ENCODE peak calls at places on chromosomes 3 and 15, in six cellular contexts. L is H7; M is activated CD4-positive, alpha-beta T cell treated with anti-CD3 and anti-CD28 coated beads for 24 hours; G is naive thymus-derived CD8-positive, alpha-beta T cell; U is renal cortical epithelial cell; S is activated effector memory CD4-positive, alpha-beta T cell treated with anti-CD3 and anti-CD28 coated beads, Interleukin-2, amount 50 U/mL, for 16 hours. C is an unnamed sample.

GRCh38 chr15:51224428-51224827 is 114.0 kb downstream of the CYP19A1 start:
- DNase-seq in S (no peak), U (peak; percentile 4), G (no peak), L (no peak), M (no peak), C (peak; percentile 62)

GRCh38 chr3:37377670-37378069 is 203.3 kb upstream of the LRRFIP2 start:
- DNase-seq in U (no peak), M (no peak), G (no peak), S (no peak), L (no peak), C (no peak)

GRCh38 chr3:43022111-43022510 is 43.0 kb downstream of the GASK1A start:
- DNase-seq in L (no peak), M (no peak), S (no peak), G (no peak), U (no peak), C (no peak)

GRCh38 chr3:4726549-4726948 is 233.4 kb downstream of the ITPR1 start:
- DNase-seq in U (no peak), S (no peak), M (no peak), G (no peak), L (no peak), C (no peak)

GRCh38 chr3:152328841-152329240 is 60.1 kb downstream of the MBNL1 start:
- DNase-seq in L (no peak), G (no peak), M (no peak), S (no peak), U (peak; percentile 93), C (peak; percentile 92)

GRCh38 chr15:77083381-77084160 is 12.7 kb upstream of the TSPAN3 start:
- DNase-seq in S (peak; percentile 85), G (peak; percentile 72), U (peak; percentile 78), L (peak; percentile 93), M (peak; percentile 45), C (peak; percentile 66)

GRCh38 chr3:44992555-44993470 is 16.8 kb downstream of the EXOSC7 start:
- DNase-seq in M (no peak), G (no peak), U (no peak), S (peak; percentile 69), L (peak; percentile 70), C (peak; percentile 47)

GRCh38 chr3:122358633-122359032 is 24.4 kb downstream of the MIX23 start:
- DNase-seq in M (no peak), G (no peak), U (no peak), L (no peak), S (no peak), C (no peak)

GRCh38 chr3:127328391-127328790 is 40.5 kb upstream of the PRR20G start:
- DNase-seq in G (no peak), L (no peak), M (no peak), U (no peak), S (no peak), C (no peak)

GRCh38 chr15:81314378-81314777 is 9.6 kb downstream of the STARD5 start:
- DNase-seq in G (no peak), U (no peak), L (no peak), M (no peak), S (peak; percentile 50), C (no peak)

GRCh38 chr3:120162400-120162799 is 68.2 kb upstream of the GSK3B start:
- DNase-seq in U (peak; percentile 77), L (no peak), S (no peak), M (no peak), G (no peak), C (peak; percentile 52)

GRCh38 chr3:129686941-129687340 is 80.5 kb upstream of the PLXND1 start:
- DNase-seq in M (no peak), L (no peak), S (no peak), U (peak; percentile 79), G (no peak), C (no peak)

GRCh38 chr3:29764059-29764458 is 483.2 kb downstream of the RBMS3 start:
- DNase-seq in S (no peak), G (no peak), L (no peak), U (no peak), M (no peak), C (peak; percentile 88)

GRCh38 chr3:146052791-146053310 is 108.1 kb downstream of the PLOD2 start:
- DNase-seq in L (no peak), S (no peak), M (no peak), U (no peak), G (no peak), C (no peak)

C was measured in choroid plexus epithelial cell.